ENCODE peak calls at places on chromosome 19, in five cellular contexts. Q, R, X, D and N are unnamed samples.

GRCh38 chr19:35856001-35856400 is 710 bp upstream of the KIRREL2 start:
- DNase-seq in Q (peak; percentile 54), R (peak; percentile 71), X (no peak), D (no peak), N (no peak)

GRCh38 chr19:48812094-48812929 is 1.5 kb upstream of the BCAT2 start:
- DNase-seq in Q (peak; percentile 94), R (peak; percentile 80), X (no peak), D (peak; percentile 33), N (peak; percentile 68)

GRCh38 chr19:18725755-18726416 is 42.4 kb downstream of the CRTC1 start:
- DNase-seq in Q (peak; percentile 20), R (no peak), X (no peak), D (no peak), N (no peak)

GRCh38 chr19:1618157-1619093 is 13.2 kb upstream of the UQCR11 start:
- DNase-seq in Q (peak; percentile 83), R (no peak), X (peak; percentile 54), D (peak; percentile 72), N (no peak)

GRCh38 chr19:55644842-55645511 is 1.5 kb downstream of the ZNF581 start:
- DNase-seq in Q (no peak), R (no peak), X (no peak), D (no peak), N (no peak)

GRCh38 chr19:18538115-18538514 is 5.3 kb downstream of the FKBP8 start:
- DNase-seq in Q (no peak), R (no peak), X (no peak), D (no peak), N (no peak)

GRCh38 chr19:42480335-42481095 is 37.8 kb upstream of the CXCL17 start:
- DNase-seq in Q (no peak), R (no peak), X (no peak), D (peak; percentile 87), N (peak; percentile 41)

GRCh38 chr19:18390075-18390909 is 4.3 kb downstream of the GDF15 start:
- DNase-seq in Q (no peak), R (no peak), X (no peak), D (peak; percentile 85), N (peak; percentile 76)

GRCh38 chr19:52635786-52636570 is 2.2 kb downstream of the ZNF83 start:
- DNase-seq in Q (no peak), R (no peak), X (no peak), D (no peak), N (no peak)

GRCh38 chr19:37551123-37551993 is 43.2 kb downstream of the ZNF571 start:
- DNase-seq in Q (no peak), R (no peak), X (no peak), D (peak; percentile 95), N (no peak)
- H4K91ac ChIP-seq in Q (no peak overlapping the region), R (no peak overlapping the region), X (no peak overlapping the region), D (no peak overlapping the region), N (no peak overlapping the region)

GRCh38 chr19:20858861-20859260 is 64.2 kb upstream of the ZNF85 start:
- DNase-seq in Q (peak; percentile 67), R (no peak), X (no peak), D (no peak), N (no peak)
- H3K9me3 ChIP-seq in Q (peaks cover 4% of the 10 kb centered on the region), R (peaks cover 6% of the 10 kb centered on the region), X (peaks cover 2% of the 10 kb centered on the region), D (peaks cover 13% of the 10 kb centered on the region), N (peaks cover 36% of the 10 kb centered on the region)

GRCh38 chr19:13066933-13067831 is 35.5 kb downstream of the LYL1 start:
- DNase-seq in Q (no peak), R (no peak), X (no peak), D (no peak), N (no peak)

GRCh38 chr19:13069415-13070369 is 33.0 kb downstream of the LYL1 start:
- DNase-seq in Q (no peak), R (no peak), X (no peak), D (no peak), N (no peak)

GRCh38 chr19:13070425-13071140 is 32.1 kb downstream of the LYL1 start:
- DNase-seq in Q (no peak), R (no peak), X (no peak), D (no peak), N (no peak)

GRCh38 chr19:13066231-13066630 is 36.4 kb downstream of the LYL1 start:
- DNase-seq in Q (no peak), R (no peak), X (no peak), D (no peak), N (no peak)

GRCh38 chr19:13068064-13068807 is 34.4 kb downstream of the LYL1 start:
- DNase-seq in Q (no peak), R (no peak), X (no peak), D (no peak), N (no peak)
- H2BK12ac ChIP-seq in Q (no peak overlapping the region), R (no peak overlapping the region), X (no peak overlapping the region), D (no peak overlapping the region), N (no peak overlapping the region)

GRCh38 chr19:10007366-10007765 is 2.9 kb downstream of the COL5A3 start:
- DNase-seq in Q (no peak), R (no peak), X (no peak), D (no peak), N (no peak)
- H4K91ac ChIP-seq in Q (no peak overlapping the region), R (no peak overlapping the region), X (no peak overlapping the region), D (no peak overlapping the region), N (no peak overlapping the region)

GRCh38 chr19:27684293-27684692 is 1528.7 kb downstream of the UQCRFS1 start:
- DNase-seq in Q (no peak), R (no peak), X (no peak), D (no peak), N (no peak)
- H3K9me3 ChIP-seq in Q (peaks cover 62% of the 10 kb centered on the region), R (peaks cover 2% of the 10 kb centered on the region), X (peaks cover 40% of the 10 kb centered on the region), D (peaks cover 10% of the 10 kb centered on the region), N (peaks cover 46% of the 10 kb centered on the region)